ENCODE peak calls at places on chromosomes 4 and X, in nine cellular contexts. P, F, Y, I, G, J, C, Q and U are unnamed samples.

GRCh38 chr4:184268574-184269160 is 51.0 kb upstream of the ENPP6 start:
- DNase-seq in P (no peak), F (no peak), Y (no peak), I (peak; percentile 58), G (no peak), J (peak; percentile 22), C (no peak), Q (no peak), U (no peak)

GRCh38 chrX:150731795-150732194 is 38.6 kb downstream of the MTMR1 start:
- DNase-seq in P (peak; percentile 74), F (peak; percentile 97), Y (no peak), I (peak; percentile 22), G (no peak), J (no peak), C (no peak), Q (no peak), U (no peak)

GRCh38 chrX:106401965-106402559 is 209.7 kb upstream of the RADX start:
- DNase-seq in P (no peak), F (no peak), Y (no peak), I (no peak), G (no peak), J (no peak), C (no peak), Q (peak; percentile 7), U (no peak)

GRCh38 chrX:120380699-120381098 is 18.8 kb downstream of the ATP1B4 start:
- DNase-seq in P (peak; percentile 20), F (no peak), Y (no peak), I (peak; percentile 23), G (peak; percentile 17), J (peak; percentile 41), C (peak; percentile 4), Q (peak; percentile 4), U (no peak)

GRCh38 chr4:79820427-79820826 is 252.6 kb downstream of the ANTXR2 start:
- DNase-seq in P (no peak), F (no peak), Y (no peak), I (no peak), G (no peak), J (no peak), C (no peak), Q (no peak), U (no peak)

GRCh38 chr4:101104264-101105052 is 242.9 kb downstream of the PPP3CA start:
- DNase-seq in P (no peak), F (no peak), Y (no peak), I (no peak), G (no peak), J (no peak), C (no peak), Q (no peak), U (no peak)

GRCh38 chr4:6839579-6839978 is 57.1 kb downstream of the KIAA0232 start:
- DNase-seq in P (no peak), F (no peak), Y (no peak), I (no peak), G (no peak), J (no peak), C (no peak), Q (no peak), U (no peak)

GRCh38 chr4:186169942-186170802 is 21.2 kb upstream of the CYP4V2 start:
- DNase-seq in P (no peak), F (no peak), Y (no peak), I (no peak), G (no peak), J (no peak), C (no peak), Q (no peak), U (no peak)

GRCh38 chr4:74590476-74590875 is 145.5 kb downstream of the AREG start:
- DNase-seq in P (peak; percentile 22), F (no peak), Y (no peak), I (no peak), G (no peak), J (no peak), C (no peak), Q (no peak), U (no peak)

GRCh38 chrX:100652266-100652665 is 8.3 kb downstream of the SRPX2 start:
- DNase-seq in P (no peak), F (no peak), Y (no peak), I (no peak), G (no peak), J (no peak), C (no peak), Q (no peak), U (no peak)

GRCh38 chr4:145909331-145909730 is 29.3 kb downstream of the ZNF827 start:
- DNase-seq in P (peak; percentile 89), F (no peak), Y (peak; percentile 28), I (peak; percentile 59), G (no peak), J (no peak), C (peak; percentile 46), Q (peak; percentile 59), U (peak; percentile 62)

GRCh38 chr4:116531870-116532269 is 553.5 kb downstream of the TRAM1L1 start:
- DNase-seq in P (no peak), F (no peak), Y (no peak), I (no peak), G (no peak), J (no peak), C (peak; percentile 43), Q (no peak), U (no peak)

GRCh38 chrX:48533165-48533564 is 6.3 kb upstream of the TBC1D25 start:
- DNase-seq in P (no peak), F (no peak), Y (no peak), I (no peak), G (no peak), J (no peak), C (no peak), Q (no peak), U (no peak)

GRCh38 chrX:19487520-19488200 is 27.6 kb downstream of the MAP3K15 start:
- DNase-seq in P (peak; percentile 29), F (no peak), Y (no peak), I (no peak), G (no peak), J (no peak), C (no peak), Q (no peak), U (no peak)

GRCh38 chr4:168666531-168666930 is 169.7 kb downstream of the PALLD start:
- DNase-seq in P (peak; percentile 34), F (peak; percentile 89), Y (no peak), I (no peak), G (no peak), J (no peak), C (no peak), Q (peak; percentile 37), U (no peak)

GRCh38 chr4:112633477-112634235 is 3.1 kb downstream of the ZGRF1 start:
- DNase-seq in P (peak; percentile 46), F (peak; percentile 23), Y (no peak), I (peak; percentile 56), G (no peak), J (no peak), C (no peak), Q (peak; percentile 39), U (no peak)

GRCh38 chr4:52234539-52235174 is 183.6 kb downstream of the SPATA18 start:
- DNase-seq in P (peak; percentile 19), F (no peak), Y (no peak), I (peak; percentile 40), G (no peak), J (no peak), C (no peak), Q (peak; percentile 50), U (no peak)

GRCh38 chr4:163748474-163748873 is 254.0 kb downstream of the TMA16 start:
- DNase-seq in P (no peak), F (peak; percentile 5), Y (no peak), I (no peak), G (no peak), J (no peak), C (no peak), Q (peak; percentile 50), U (peak; percentile 51)

GRCh38 chrX:100648601-100649417 is 4.8 kb downstream of the SRPX2 start:
- DNase-seq in P (peak; percentile 54), F (peak; percentile 74), Y (no peak), I (peak; percentile 63), G (no peak), J (no peak), C (no peak), Q (no peak), U (no peak)

GRCh38 chrX:12360991-12361598 is 222.8 kb downstream of the FRMPD4 start:
- DNase-seq in P (peak; percentile 5), F (peak; percentile 18), Y (no peak), I (no peak), G (no peak), J (no peak), C (no peak), Q (no peak), U (no peak)

GRCh38 chrX:19350831-19351447 is 7.2 kb downstream of the PDHA1 start:
- DNase-seq in P (no peak), F (no peak), Y (no peak), I (peak; percentile 34), G (no peak), J (peak; percentile 23), C (no peak), Q (no peak), U (no peak)

GRCh38 chr4:3710451-3711182 is 55.6 kb upstream of the ADRA2C start:
- DNase-seq in P (peak; percentile 40), F (peak; percentile 14), Y (peak; percentile 71), I (no peak), G (no peak), J (no peak), C (no peak), Q (no peak), U (peak; percentile 4)